ENCODE peak calls at places on chromosomes 4 and X, in nine cellular contexts. One of them, this sample, is unnamed.

GRCh38 chr4:102825261-102826071 is 1.9 kb downstream of the UBE2D3 start:
- DNase-seq in WERI-Rb-1: no peak
- DNase-seq in tibial artery: no peak
- DNase-seq in HCT116: peak; percentile 53
- DNase-seq in BE2C: peak; percentile 27
- DNase-seq in transverse colon: peak; percentile 28
- DNase-seq in upper lobe of right lung: no peak
- DNase-seq in Panc1: peak; percentile 62
- DNase-seq in left lung: no peak
- DNase-seq in this sample: no peak

GRCh38 chrX:23784487-23785301 is 1.7 kb downstream of the SAT1 start:
- DNase-seq in WERI-Rb-1: no peak
- DNase-seq in tibial artery: no peak
- DNase-seq in HCT116: no peak
- DNase-seq in BE2C: no peak
- DNase-seq in transverse colon: no peak
- DNase-seq in upper lobe of right lung: no peak
- DNase-seq in Panc1: no peak
- DNase-seq in left lung: no peak
- DNase-seq in this sample: no peak

GRCh38 chr4:2084316-2084715 is 25.2 kb downstream of the NAT8L start:
- DNase-seq in WERI-Rb-1: peak; percentile 4
- DNase-seq in tibial artery: peak; percentile 55
- DNase-seq in HCT116: no peak
- DNase-seq in BE2C: no peak
- DNase-seq in transverse colon: peak; percentile 2
- DNase-seq in upper lobe of right lung: peak; percentile 57
- DNase-seq in Panc1: no peak
- DNase-seq in left lung: peak; percentile 61
- DNase-seq in this sample: no peak

GRCh38 chr4:72909461-72909860 is 160.1 kb downstream of the COX18 start:
- DNase-seq in WERI-Rb-1: peak; percentile 18
- DNase-seq in tibial artery: no peak
- DNase-seq in HCT116: no peak
- DNase-seq in BE2C: no peak
- DNase-seq in transverse colon: no peak
- DNase-seq in upper lobe of right lung: no peak
- DNase-seq in Panc1: no peak
- DNase-seq in left lung: no peak
- DNase-seq in this sample: no peak

GRCh38 chr4:127896528-127896927 is 15.8 kb downstream of the PLK4 start:
- DNase-seq in WERI-Rb-1: no peak
- DNase-seq in tibial artery: no peak
- DNase-seq in HCT116: no peak
- DNase-seq in BE2C: no peak
- DNase-seq in transverse colon: no peak
- DNase-seq in upper lobe of right lung: no peak
- DNase-seq in Panc1: no peak
- DNase-seq in left lung: no peak
- DNase-seq in this sample: no peak

GRCh38 chr4:6335040-6335590 is 65.5 kb downstream of the WFS1 start:
- DNase-seq in WERI-Rb-1: peak; percentile 58
- DNase-seq in tibial artery: no peak
- DNase-seq in HCT116: no peak
- DNase-seq in BE2C: no peak
- DNase-seq in transverse colon: no peak
- DNase-seq in upper lobe of right lung: no peak
- DNase-seq in Panc1: no peak
- DNase-seq in left lung: no peak
- DNase-seq in this sample: no peak

GRCh38 chr4:118047043-118047442 is 12.8 kb downstream of the NDST3 start:
- DNase-seq in WERI-Rb-1: no peak
- DNase-seq in tibial artery: no peak
- DNase-seq in HCT116: no peak
- DNase-seq in BE2C: no peak
- DNase-seq in transverse colon: no peak
- DNase-seq in upper lobe of right lung: no peak
- DNase-seq in Panc1: no peak
- DNase-seq in left lung: no peak
- DNase-seq in this sample: no peak

GRCh38 chr4:186781032-186781917 is 57.6 kb upstream of the FAT1 start:
- DNase-seq in WERI-Rb-1: no peak
- DNase-seq in tibial artery: no peak
- DNase-seq in HCT116: peak; percentile 66
- DNase-seq in BE2C: no peak
- DNase-seq in transverse colon: no peak
- DNase-seq in upper lobe of right lung: no peak
- DNase-seq in Panc1: no peak
- DNase-seq in left lung: no peak
- DNase-seq in this sample: no peak

GRCh38 chrX:119871245-119871598 is 311 bp downstream of the RNF113A start:
- DNase-seq in WERI-Rb-1: no peak
- DNase-seq in tibial artery: no peak
- DNase-seq in HCT116: no peak
- DNase-seq in BE2C: no peak
- DNase-seq in transverse colon: no peak
- DNase-seq in upper lobe of right lung: no peak
- DNase-seq in Panc1: peak; percentile 20
- DNase-seq in left lung: no peak
- DNase-seq in this sample: no peak

GRCh38 chr4:79298027-79298426 is 27.8 kb downstream of the NAA11 start:
- DNase-seq in WERI-Rb-1: no peak
- DNase-seq in tibial artery: no peak
- DNase-seq in HCT116: no peak
- DNase-seq in BE2C: no peak
- DNase-seq in transverse colon: no peak
- DNase-seq in upper lobe of right lung: no peak
- DNase-seq in Panc1: no peak
- DNase-seq in left lung: no peak
- DNase-seq in this sample: no peak

GRCh38 chr4:94235825-94236224 is 28.2 kb downstream of the SMARCAD1 start:
- DNase-seq in WERI-Rb-1: no peak
- DNase-seq in tibial artery: no peak
- DNase-seq in HCT116: no peak
- DNase-seq in BE2C: no peak
- DNase-seq in transverse colon: no peak
- DNase-seq in upper lobe of right lung: no peak
- DNase-seq in Panc1: no peak
- DNase-seq in left lung: no peak
- DNase-seq in this sample: no peak

GRCh38 chrX:150213481-150214030 is 149.6 kb upstream of the MAMLD1 start:
- DNase-seq in WERI-Rb-1: no peak
- DNase-seq in tibial artery: no peak
- DNase-seq in HCT116: no peak
- DNase-seq in BE2C: no peak
- DNase-seq in transverse colon: no peak
- DNase-seq in upper lobe of right lung: no peak
- DNase-seq in Panc1: no peak
- DNase-seq in left lung: no peak
- DNase-seq in this sample: no peak

GRCh38 chr4:7415927-7416686 is 18.6 kb downstream of the PSAPL1 start:
- DNase-seq in WERI-Rb-1: peak; percentile 4
- DNase-seq in tibial artery: peak; percentile 41
- DNase-seq in HCT116: no peak
- DNase-seq in BE2C: peak; percentile 2
- DNase-seq in transverse colon: no peak
- DNase-seq in upper lobe of right lung: peak; percentile 46
- DNase-seq in Panc1: no peak
- DNase-seq in left lung: no peak
- DNase-seq in this sample: no peak

GRCh38 chr4:42671431-42672194 is 14.7 kb upstream of the ATP8A1 start:
- DNase-seq in WERI-Rb-1: no peak
- DNase-seq in tibial artery: no peak
- DNase-seq in HCT116: no peak
- DNase-seq in BE2C: no peak
- DNase-seq in transverse colon: peak; percentile 11
- DNase-seq in upper lobe of right lung: no peak
- DNase-seq in Panc1: no peak
- DNase-seq in left lung: no peak
- DNase-seq in this sample: no peak

GRCh38 chr4:181685911-181686310 is 557.3 kb upstream of the TENM3 start:
- DNase-seq in WERI-Rb-1: no peak
- DNase-seq in tibial artery: no peak
- DNase-seq in HCT116: no peak
- DNase-seq in BE2C: no peak
- DNase-seq in transverse colon: no peak
- DNase-seq in upper lobe of right lung: no peak
- DNase-seq in Panc1: no peak
- DNase-seq in left lung: no peak
- DNase-seq in this sample: peak; percentile 28

GRCh38 chr4:82784615-82785247 is 13.9 kb downstream of the SCD5 start:
- DNase-seq in WERI-Rb-1: no peak
- DNase-seq in tibial artery: no peak
- DNase-seq in HCT116: no peak
- DNase-seq in BE2C: peak; percentile 86
- DNase-seq in transverse colon: no peak
- DNase-seq in upper lobe of right lung: no peak
- DNase-seq in Panc1: no peak
- DNase-seq in left lung: no peak
- DNase-seq in this sample: no peak
- H3K4me3 ChIP-seq in WERI-Rb-1: no peak overlapping the region
- H3K4me3 ChIP-seq in tibial artery: no peak overlapping the region
- H3K4me3 ChIP-seq in HCT116: no peak overlapping the region
- H3K4me3 ChIP-seq in BE2C: peak overlapping the region; percentile 51
- H3K4me3 ChIP-seq in transverse colon: no peak overlapping the region
- H3K4me3 ChIP-seq in upper lobe of right lung: no peak overlapping the region
- H3K4me3 ChIP-seq in Panc1: peak overlapping the region; percentile 7
- H3K4me3 ChIP-seq in left lung: no peak overlapping the region
- H3K4me3 ChIP-seq in this sample: no peak overlapping the region

GRCh38 chr4:24912252-24913098 is at the start of gene CCDC149:
- DNase-seq in WERI-Rb-1: peak; percentile 96
- DNase-seq in tibial artery: peak; percentile 81
- DNase-seq in HCT116: peak; percentile 56
- DNase-seq in BE2C: peak; percentile 61
- DNase-seq in transverse colon: peak; percentile 78
- DNase-seq in upper lobe of right lung: peak; percentile 92
- DNase-seq in Panc1: no peak
- DNase-seq in left lung: peak; percentile 90
- DNase-seq in this sample: no peak
- TF ChIP-seq CTCF in WERI-Rb-1: peak; percentile 8
- TF ChIP-seq CTCF in tibial artery: no peak
- TF ChIP-seq CTCF in HCT116: no peak
- TF ChIP-seq CTCF in BE2C: no peak
- TF ChIP-seq CTCF in transverse colon: no peak
- TF ChIP-seq CTCF in upper lobe of right lung: peak; percentile 16
- TF ChIP-seq CTCF in Panc1: no peak
- TF ChIP-seq CTCF in left lung: no peak
- TF ChIP-seq CTCF in this sample: no peak

DNA sequence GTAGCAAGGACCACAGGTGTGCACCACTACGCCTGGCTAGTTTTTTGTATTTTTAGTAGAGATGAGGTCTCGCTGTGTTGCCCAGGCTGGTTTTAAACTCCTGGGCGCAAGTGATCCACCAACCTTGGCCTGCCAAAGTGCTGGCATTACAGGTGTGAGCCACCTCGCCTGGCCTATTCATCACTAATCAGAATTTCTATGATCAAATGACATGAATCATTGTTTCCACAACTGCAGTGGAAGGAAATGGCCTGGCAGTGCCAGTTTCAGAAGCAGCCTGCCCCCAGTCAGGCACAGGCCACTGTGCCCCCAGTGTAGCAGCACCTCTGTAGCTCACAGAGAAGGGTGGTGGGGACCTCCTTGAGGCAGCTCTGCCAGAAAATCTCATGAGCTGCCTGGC is 66.0 kb upstream of the MSANTD1 start:
- DNase-seq in WERI-Rb-1: no peak
- DNase-seq in tibial artery: no peak
- DNase-seq in HCT116: no peak
- DNase-seq in BE2C: no peak
- DNase-seq in transverse colon: no peak
- DNase-seq in upper lobe of right lung: no peak
- DNase-seq in Panc1: no peak
- DNase-seq in left lung: no peak
- DNase-seq in this sample: no peak
- H3K36me3 ChIP-seq in WERI-Rb-1: peaks cover 74% of the 10 kb centered on the region
- H3K36me3 ChIP-seq in tibial artery: peaks cover 96% of the 10 kb centered on the region
- H3K36me3 ChIP-seq in HCT116: peaks cover 15% of the 10 kb centered on the region
- H3K36me3 ChIP-seq in BE2C: peaks cover 15% of the 10 kb centered on the region
- H3K36me3 ChIP-seq in transverse colon: peaks cover 35% of the 10 kb centered on the region
- H3K36me3 ChIP-seq in upper lobe of right lung: peaks cover 92% of the 10 kb centered on the region
- H3K36me3 ChIP-seq in Panc1: peaks cover 2% of the 10 kb centered on the region
- H3K36me3 ChIP-seq in left lung: peaks cover 97% of the 10 kb centered on the region
- H3K36me3 ChIP-seq in this sample: no peaks in the 10 kb centered on the region

DNA sequence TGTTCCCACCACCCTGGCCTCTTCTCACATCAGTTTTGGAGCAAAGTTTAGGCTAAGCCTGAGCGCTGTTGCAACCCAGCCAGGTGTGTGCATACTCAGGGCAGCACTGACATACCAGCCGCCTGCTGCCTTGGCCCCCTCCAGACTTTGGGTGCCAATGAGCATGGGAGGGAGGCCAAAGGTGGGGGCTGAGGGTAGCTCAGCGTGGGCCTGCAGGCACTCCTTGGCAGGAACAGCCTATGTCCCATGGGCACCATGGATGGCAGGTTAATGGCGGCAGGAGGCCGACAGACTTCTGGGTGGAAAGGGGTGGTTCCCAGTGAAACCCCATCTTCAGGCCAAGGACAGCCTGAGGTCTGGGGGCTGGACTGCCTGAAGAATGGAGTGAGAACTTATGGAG is 462.2 kb downstream of the ADGRL3 start:
- DNase-seq in WERI-Rb-1: no peak
- DNase-seq in tibial artery: no peak
- DNase-seq in HCT116: no peak
- DNase-seq in BE2C: no peak
- DNase-seq in transverse colon: no peak
- DNase-seq in upper lobe of right lung: no peak
- DNase-seq in Panc1: no peak
- DNase-seq in left lung: peak; percentile 39
- DNase-seq in this sample: no peak
- H3K4me3 ChIP-seq in WERI-Rb-1: no peak overlapping the region
- H3K4me3 ChIP-seq in tibial artery: no peak overlapping the region
- H3K4me3 ChIP-seq in HCT116: no peak overlapping the region
- H3K4me3 ChIP-seq in BE2C: no peak overlapping the region
- H3K4me3 ChIP-seq in transverse colon: no peak overlapping the region
- H3K4me3 ChIP-seq in upper lobe of right lung: no peak overlapping the region
- H3K4me3 ChIP-seq in Panc1: no peak overlapping the region
- H3K4me3 ChIP-seq in left lung: no peak overlapping the region
- H3K4me3 ChIP-seq in this sample: no peak overlapping the region

DNA sequence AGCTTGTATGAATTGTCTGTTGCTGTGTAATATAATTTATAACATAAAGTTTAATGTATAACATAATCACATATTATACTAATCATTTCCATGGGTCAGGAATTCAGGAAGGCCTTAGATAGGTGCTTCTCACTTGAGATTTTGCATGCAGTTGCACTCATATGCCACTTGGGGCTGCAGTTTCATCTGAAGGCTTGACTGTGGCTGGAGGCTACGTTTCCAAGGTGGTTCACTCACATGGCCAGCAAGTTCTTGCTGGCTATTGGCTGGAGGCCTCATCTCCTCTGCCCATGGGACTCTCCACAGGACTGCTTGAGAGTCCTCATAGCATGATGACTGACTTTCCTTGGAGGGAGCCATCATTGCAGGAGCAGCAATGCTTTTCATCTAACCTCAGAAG is 53.4 kb upstream of the STX18 start:
- DNase-seq in WERI-Rb-1: no peak
- DNase-seq in tibial artery: no peak
- DNase-seq in HCT116: peak; percentile 15
- DNase-seq in BE2C: no peak
- DNase-seq in transverse colon: no peak
- DNase-seq in upper lobe of right lung: no peak
- DNase-seq in Panc1: no peak
- DNase-seq in left lung: no peak
- DNase-seq in this sample: no peak
- TF ChIP-seq CTCF in WERI-Rb-1: peak; percentile 61
- TF ChIP-seq CTCF in tibial artery: no peak
- TF ChIP-seq CTCF in HCT116: peak; percentile 20
- TF ChIP-seq CTCF in BE2C: peak; percentile 52
- TF ChIP-seq CTCF in transverse colon: no peak
- TF ChIP-seq CTCF in upper lobe of right lung: no peak
- TF ChIP-seq CTCF in Panc1: no peak
- TF ChIP-seq CTCF in left lung: no peak
- TF ChIP-seq CTCF in this sample: no peak